ENCODE peak calls at places on chromosomes 13 and 19, in seven cellular contexts. Y is aorta, I is B cell, K is activated T-cell treated with anti-CD3 and anti-CD28 coated beads for 4 hours, J is nucleus accumbens, S is activated B cell treated with CpG ODN at 0.5 μM for 24 hours, R is OCI-LY7. T is an unnamed sample.

GRCh38 chr13:67951431-67951830 is 721.3 kb upstream of the PCDH9 start:
- DNase-seq in Y (no peak), I (no peak), K (no peak), J (no peak), S (no peak), R (no peak), T (no peak)

GRCh38 chr13:36819811-36820140 is 754 bp downstream of the RFXAP start:
- DNase-seq in Y (no peak), I (no peak), K (peak; percentile 12), J (peak; percentile 31), S (no peak), R (no peak), T (peak; percentile 81)

GRCh38 chr13:91247768-91248167 is 99.7 kb upstream of the MIR17HG start:
- DNase-seq in Y (no peak), I (no peak), K (no peak), J (no peak), S (no peak), R (peak; percentile 50), T (peak; percentile 65)

GRCh38 chr13:114105351-114106225 is 26.8 kb downstream of the RASA3 start:
- DNase-seq in Y (peak; percentile 72), I (no peak), K (no peak), J (no peak), S (no peak), R (no peak), T (no peak)

GRCh38 chr13:33180009-33180804 is 105.3 kb downstream of the STARD13 start:
- DNase-seq in Y (no peak), I (no peak), K (no peak), J (no peak), S (no peak), R (no peak), T (no peak)

GRCh38 chr19:38745316-38745715 is 1.0 kb upstream of the CAPN12 start:
- DNase-seq in Y (no peak), I (no peak), K (no peak), J (no peak), S (no peak), R (no peak), T (no peak)

GRCh38 chr13:46983881-46984280 is 87.0 kb upstream of the HTR2A start:
- DNase-seq in Y (no peak), I (peak; percentile 61), K (no peak), J (no peak), S (no peak), R (peak; percentile 91), T (peak; percentile 80)

GRCh38 chr13:94079876-94080275 is 399.6 kb downstream of the DCT start:
- DNase-seq in Y (no peak), I (no peak), K (no peak), J (no peak), S (no peak), R (no peak), T (no peak)

GRCh38 chr19:38405276-38405675 is 2.4 kb downstream of the FAM98C start:
- DNase-seq in Y (no peak), I (no peak), K (no peak), J (no peak), S (no peak), R (no peak), T (no peak)

GRCh38 chr13:31201341-31202024 is 1.7 kb downstream of the B3GLCT start:
- DNase-seq in Y (no peak), I (no peak), K (no peak), J (no peak), S (no peak), R (no peak), T (no peak)

GRCh38 chr19:47228168-47228936 is 2.6 kb downstream of the BBC3 start:
- DNase-seq in Y (peak; percentile 82), I (no peak), K (no peak), J (no peak), S (peak; percentile 51), R (peak; percentile 59), T (peak; percentile 59)

GRCh38 chr13:79724348-79725103 is 243.6 kb downstream of the NDFIP2 start:
- DNase-seq in Y (no peak), I (no peak), K (no peak), J (no peak), S (no peak), R (no peak), T (no peak)

T was measured in Karpas-422.